ENCODE peak calls at places on chromosomes 4 and X, in four cellular contexts. B is GM04504; N is NCI-H1930; W is activated naive CD4-positive, alpha-beta T cell. F is an unnamed sample.

GRCh38 chr4:81337211-81337610 is 122.2 kb upstream of the PRKG2 start:
- DNase-seq in W (no peak), N (no peak), B (no peak), F (no peak)

GRCh38 chr4:120948382-120948781 is 25.9 kb upstream of the PRDM5 start:
- DNase-seq in W (no peak), B (no peak), N (no peak), F (no peak)

GRCh38 chrX:150508461-150509367 is 59.7 kb upstream of the MTM1 start:
- DNase-seq in B (no peak), N (no peak), W (no peak), F (no peak)

GRCh38 chr4:4969298-4969697 is 50.0 kb downstream of the CYTL1 start:
- DNase-seq in W (no peak), N (no peak), B (peak; percentile 43), F (no peak)

GRCh38 chr4:12884846-12885796 is 599.0 kb downstream of the RAB28 start:
- DNase-seq in B (no peak), N (no peak), W (no peak), F (no peak)

GRCh38 chr4:160044693-160045092 is 941.8 kb downstream of the RAPGEF2 start:
- DNase-seq in N (no peak), B (no peak), W (no peak), F (no peak)

GRCh38 chrX:32480019-32480418 is 731.3 kb downstream of the DMD start:
- DNase-seq in N (no peak), B (no peak), W (no peak), F (no peak)

GRCh38 chrX:50167366-50167765 is 33.4 kb downstream of the AKAP4 start:
- DNase-seq in W (no peak), B (no peak), N (no peak), F (no peak)

GRCh38 chr4:185209031-185209851 is at the start of gene SNX25:
- DNase-seq in B (no peak), N (peak; percentile 82), W (peak; percentile 41), F (peak; percentile 82)

GRCh38 chrX:103531002-103531401 is 11.7 kb upstream of the RAB40A start:
- DNase-seq in W (no peak), N (no peak), B (peak; percentile 65), F (no peak)

GRCh38 chrX:132651411-132652086 is 162.7 kb upstream of the MBNL3 start:
- DNase-seq in N (no peak), W (no peak), B (peak; percentile 39), F (no peak)

GRCh38 chrX:109773374-109773773 is 40.3 kb upstream of the ACSL4 start:
- DNase-seq in W (no peak), B (no peak), N (no peak), F (no peak)

GRCh38 chr4:102429553-102429952 is 71.6 kb upstream of the NFKB1 start:
- DNase-seq in W (no peak), N (no peak), B (peak; percentile 47), F (no peak)

GRCh38 chr4:81469774-81470455 is 1.8 kb downstream of the RASGEF1B start:
- DNase-seq in W (no peak), B (no peak), N (no peak), F (no peak)

GRCh38 chrX:56994375-56995270 is 718 bp downstream of the SPIN3 start:
- DNase-seq in W (no peak), B (no peak), N (no peak), F (no peak)

GRCh38 chr4:16875487-16875886 is 23.0 kb downstream of the LDB2 start:
- DNase-seq in W (no peak), B (peak; percentile 45), N (no peak), F (no peak)

GRCh38 chrX:138723301-138723700 is 11.8 kb upstream of the FGF13 start:
- DNase-seq in W (no peak), N (peak; percentile 91), B (no peak), F (no peak)

GRCh38 chr4:10020871-10021676 is at the start of gene SLC2A9:
- DNase-seq in N (no peak), W (no peak), B (no peak), F (no peak)

GRCh38 chr4:127247293-127247952 is 385.3 kb upstream of the INTU start:
- DNase-seq in N (no peak), B (no peak), W (no peak), F (no peak)

GRCh38 chr4:77742054-77742453 is 77.1 kb downstream of the CNOT6L start:
- DNase-seq in N (no peak), B (no peak), W (no peak), F (no peak)

GRCh38 chrX:46628406-46629371 is 55.1 kb downstream of the CHST7 start:
- DNase-seq in B (peak; percentile 44), N (no peak), W (no peak), F (no peak)

GRCh38 chr4:3308691-3309090 is 15.9 kb downstream of the RGS12 start:
- DNase-seq in N (no peak), B (no peak), W (no peak), F (no peak)

GRCh38 chr4:87620086-87620485 is 11.8 kb downstream of the DSPP start:
- DNase-seq in B (no peak), N (no peak), W (no peak), F (no peak)

F was measured in T-helper 22 cell.